ENCODE peak calls at places on chromosomes 1 and 21, in four cellular contexts. E is HepG2, C is PC-9, G is psoas muscle. Y is an unnamed sample.

GRCh38 chr1:11740258-11741192 is 4.6 kb downstream of the AGTRAP start:
- DNase-seq in E (no peak), C (no peak), G (no peak), Y (no peak)

GRCh38 chr1:232452137-232452536 is 177.8 kb downstream of the SIPA1L2 start:
- DNase-seq in E (no peak), C (no peak), G (no peak), Y (no peak)

GRCh38 chr1:219507432-219507831 is 105.5 kb downstream of the ZC3H11B start:
- DNase-seq in E (no peak), C (no peak), G (no peak), Y (no peak)

GRCh38 chr21:35019631-35020032 is 29.5 kb downstream of the RUNX1 start:
- DNase-seq in E (peak), C (no peak), G (no peak), Y (no peak)

GRCh38 chr1:31041529-31041928 is 24.0 kb downstream of the PUM1 start:
- DNase-seq in E (peak), C (no peak), G (no peak), Y (no peak)

GRCh38 chr1:107529511-107530149 is 388.8 kb downstream of the NTNG1 start:
- DNase-seq in E (peak), C (no peak), G (no peak), Y (peak)

GRCh38 chr1:105533996-105534395 is 1522.5 kb upstream of the PRMT6 start:
- DNase-seq in E (no peak), C (no peak), G (no peak), Y (no peak)

GRCh38 chr1:175200626-175201025 is 8.1 kb upstream of the KIAA0040 start:
- DNase-seq in E (no peak), C (no peak), G (no peak), Y (no peak)

GRCh38 chr1:116515702-116516101 is 55.1 kb downstream of the CD58 start:
- DNase-seq in E (no peak), C (no peak), G (no peak), Y (no peak)

GRCh38 chr1:30991852-30992606 is 73.5 kb downstream of the PUM1 start:
- DNase-seq in E (no peak), C (no peak), G (no peak), Y (no peak)

GRCh38 chr1:47917696-47918095 is 79.5 kb downstream of the TRABD2B start:
- DNase-seq in E (no peak), C (no peak), G (no peak), Y (no peak)

GRCh38 chr1:227891955-227892871 is 55.5 kb downstream of the WNT9A start:
- DNase-seq in E (no peak), C (peak), G (peak), Y (no peak)

GRCh38 chr1:25744140-25744581 is 55.8 kb upstream of the SELENON start:
- DNase-seq in E (no peak), C (peak), G (peak), Y (no peak)

GRCh38 chr1:118317836-118318614 is 133.0 kb upstream of the SPAG17 start:
- DNase-seq in E (no peak), C (no peak), G (no peak), Y (no peak)

GRCh38 chr1:40592107-40592773 is 60.8 kb downstream of the ZNF684 start:
- DNase-seq in E (peak), C (peak), G (no peak), Y (peak)

GRCh38 chr1:39876136-39876535 is 7.2 kb downstream of the TRIT1 start:
- DNase-seq in E (no peak), C (no peak), G (no peak), Y (no peak)

GRCh38 chr1:15337656-15338402 is 71.9 kb upstream of the EFHD2 start:
- DNase-seq in E (no peak), C (peak), G (no peak), Y (no peak)

GRCh38 chr1:203669739-203670138 is 43.1 kb downstream of the ATP2B4 start:
- DNase-seq in E (peak), C (no peak), G (no peak), Y (no peak)

GRCh38 chr1:54221113-54221834 is 21.3 kb downstream of the MRPL37 start:
- DNase-seq in E (no peak), C (no peak), G (no peak), Y (no peak)

GRCh38 chr1:85297855-85298629 is 21.6 kb upstream of the BCL10 start:
- DNase-seq in E (peak), C (peak), G (no peak), Y (peak)

GRCh38 chr1:204295666-204296065 is 64.1 kb downstream of the PLEKHA6 start:
- DNase-seq in E (peak), C (peak), G (peak), Y (no peak)

GRCh38 chr1:113835686-113836290 is 23.5 kb upstream of the RSBN1 start:
- DNase-seq in E (peak), C (no peak), G (no peak), Y (peak)

GRCh38 chr1:31595836-31596736 is 19.8 kb downstream of the TINAGL1 start:
- DNase-seq in E (no peak), C (no peak), G (no peak), Y (no peak)

GRCh38 chr1:178143730-178144343 is 49.9 kb downstream of the RASAL2 start:
- DNase-seq in E (no peak), C (no peak), G (no peak), Y (no peak)

GRCh38 chr1:162950187-162950586 is 89.2 kb upstream of the CCDC190 start:
- DNase-seq in E (no peak), C (no peak), G (no peak), Y (no peak)

GRCh38 chr1:60118119-60118518 is 44.5 kb upstream of the C1orf87 start:
- DNase-seq in E (no peak), C (no peak), G (no peak), Y (no peak)

GRCh38 chr1:29196863-29197589 is 15.3 kb upstream of the SRSF4 start:
- DNase-seq in E (no peak), C (no peak), G (no peak), Y (no peak)

GRCh38 chr1:111615874-111616715 is 3.5 kb upstream of the RAP1A start:
- DNase-seq in E (no peak), C (no peak), G (no peak), Y (no peak)

GRCh38 chr1:43760745-43761343 is 53.5 kb downstream of the ST3GAL3 start:
- DNase-seq in E (no peak), C (no peak), G (no peak), Y (no peak)

GRCh38 chr1:31297273-31298247 is 728 bp downstream of the ZCCHC17 start:
- DNase-seq in E (peak), C (peak), G (no peak), Y (no peak)

GRCh38 chr21:45471229-45472052 is 66.5 kb downstream of the COL18A1 start:
- DNase-seq in E (peak), C (peak), G (peak), Y (no peak)

GRCh38 chr1:78691995-78692747 is 42.5 kb downstream of the IFI44 start:
- DNase-seq in E (no peak), C (no peak), G (no peak), Y (no peak)

GRCh38 chr1:89608627-89609338 is 24.1 kb upstream of the LRRC8C start:
- DNase-seq in E (no peak), C (no peak), G (peak), Y (no peak)

GRCh38 chr1:174682419-174683008 is 234.8 kb downstream of the GPR52 start:
- DNase-seq in E (peak), C (no peak), G (no peak), Y (no peak)

GRCh38 chr1:218869276-218869675 is 304.4 kb upstream of the LYPLAL1 start:
- DNase-seq in E (no peak), C (no peak), G (no peak), Y (no peak)

GRCh38 chr1:39178541-39179431 is 25.7 kb upstream of the MACF1 start:
- DNase-seq in E (peak), C (peak), G (no peak), Y (no peak)

GRCh38 chr1:26858891-26859630 is 3.9 kb upstream of the SFN start:
- DNase-seq in E (no peak), C (no peak), G (no peak), Y (no peak)

GRCh38 chr1:243535014-243535413 is 279.2 kb downstream of the SDCCAG8 start:
- DNase-seq in E (no peak), C (no peak), G (no peak), Y (no peak)

GRCh38 chr1:33050221-33051076 is 13.8 kb upstream of the AK2 start:
- DNase-seq in E (peak), C (peak), G (no peak), Y (no peak)
- TF ChIP-seq CTCF in E (peak), C (peak), G (no peak), Y (no peak)

GRCh38 chr1:147270721-147271120 is 28.2 kb downstream of the CHD1L start:
- DNase-seq in E (no peak), C (no peak), G (no peak), Y (peak)

GRCh38 chr1:147267711-147268110 is 25.2 kb downstream of the CHD1L start:
- DNase-seq in E (no peak), C (no peak), G (no peak), Y (no peak)

GRCh38 chr1:147272042-147272441 is 29.6 kb downstream of the CHD1L start:
- DNase-seq in E (no peak), C (no peak), G (no peak), Y (no peak)

GRCh38 chr1:147273409-147274307 is 31.2 kb downstream of the CHD1L start:
- DNase-seq in E (peak), C (peak), G (no peak), Y (peak)
- H3K4me3 ChIP-seq in E (no peak), C (no peak), G (no peak), Y (no peak)

GRCh38 chr1:180365039-180365438 is 135.0 kb downstream of the LHX4 start:
- DNase-seq in E (peak), C (no peak), G (no peak), Y (no peak)
- TF ChIP-seq CTCF in E (no peak), C (no peak), G (peak), Y (peak)

GRCh38 chr1:202012544-202013478 is 2.4 kb downstream of the ELF3 start:
- DNase-seq in E (no peak), C (no peak), G (no peak), Y (no peak)
- H3K4me3 ChIP-seq in E (peak), C (peak), G (no peak), Y (no peak)

DNA sequence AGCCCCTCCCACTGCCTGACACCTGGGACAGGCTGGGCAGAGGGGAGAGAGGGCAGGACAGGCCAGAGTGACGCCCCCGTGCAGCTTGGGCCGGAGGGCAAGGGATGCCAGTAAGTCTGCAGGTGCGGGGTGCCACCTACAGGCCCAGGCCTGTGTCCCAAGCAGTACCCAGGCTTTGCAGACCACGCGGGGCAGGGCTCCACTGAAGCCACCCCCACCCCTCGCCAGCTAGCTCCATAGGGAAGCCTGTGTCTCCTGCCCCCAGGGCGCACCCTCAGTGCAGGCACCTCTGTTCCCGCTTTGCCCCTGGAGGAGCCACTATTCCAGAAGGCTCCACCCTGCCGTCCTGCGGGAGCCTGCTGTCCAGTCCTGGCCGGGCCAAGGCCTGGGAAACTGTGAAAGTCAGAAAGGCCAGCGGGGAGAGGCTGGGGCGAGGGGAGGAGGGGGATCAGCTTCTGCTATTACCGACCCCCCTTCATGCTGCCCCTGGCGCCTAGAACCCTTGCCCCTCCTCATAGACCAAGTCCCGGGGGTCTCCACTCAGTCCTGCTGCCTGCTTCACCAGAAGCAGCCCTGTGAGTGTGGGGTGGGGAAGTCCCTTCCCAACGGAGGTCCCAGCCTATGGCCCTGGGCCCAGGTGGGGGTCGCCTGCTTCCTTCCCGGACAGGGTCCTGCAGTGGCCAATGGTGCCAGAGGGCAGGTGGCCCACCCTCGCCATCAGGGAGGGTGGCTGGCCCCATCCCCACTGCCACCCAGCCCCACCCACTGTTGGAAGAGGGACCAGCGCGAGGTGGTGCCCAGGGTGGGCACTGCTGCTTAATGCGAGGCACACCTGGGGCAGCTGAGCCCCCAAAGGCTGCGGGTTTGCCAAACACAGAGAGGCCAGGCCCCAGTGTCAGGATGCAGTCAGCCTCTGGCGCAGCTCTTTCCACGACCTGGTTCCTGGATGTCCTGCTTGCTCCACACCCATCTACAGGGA is 54.4 kb downstream of the KCNAB2 start:
- DNase-seq in E (no peak), C (peak), G (peak), Y (no peak)
- TF ChIP-seq CTCF in E (peak), C (peak), G (no peak), Y (peak)

DNA sequence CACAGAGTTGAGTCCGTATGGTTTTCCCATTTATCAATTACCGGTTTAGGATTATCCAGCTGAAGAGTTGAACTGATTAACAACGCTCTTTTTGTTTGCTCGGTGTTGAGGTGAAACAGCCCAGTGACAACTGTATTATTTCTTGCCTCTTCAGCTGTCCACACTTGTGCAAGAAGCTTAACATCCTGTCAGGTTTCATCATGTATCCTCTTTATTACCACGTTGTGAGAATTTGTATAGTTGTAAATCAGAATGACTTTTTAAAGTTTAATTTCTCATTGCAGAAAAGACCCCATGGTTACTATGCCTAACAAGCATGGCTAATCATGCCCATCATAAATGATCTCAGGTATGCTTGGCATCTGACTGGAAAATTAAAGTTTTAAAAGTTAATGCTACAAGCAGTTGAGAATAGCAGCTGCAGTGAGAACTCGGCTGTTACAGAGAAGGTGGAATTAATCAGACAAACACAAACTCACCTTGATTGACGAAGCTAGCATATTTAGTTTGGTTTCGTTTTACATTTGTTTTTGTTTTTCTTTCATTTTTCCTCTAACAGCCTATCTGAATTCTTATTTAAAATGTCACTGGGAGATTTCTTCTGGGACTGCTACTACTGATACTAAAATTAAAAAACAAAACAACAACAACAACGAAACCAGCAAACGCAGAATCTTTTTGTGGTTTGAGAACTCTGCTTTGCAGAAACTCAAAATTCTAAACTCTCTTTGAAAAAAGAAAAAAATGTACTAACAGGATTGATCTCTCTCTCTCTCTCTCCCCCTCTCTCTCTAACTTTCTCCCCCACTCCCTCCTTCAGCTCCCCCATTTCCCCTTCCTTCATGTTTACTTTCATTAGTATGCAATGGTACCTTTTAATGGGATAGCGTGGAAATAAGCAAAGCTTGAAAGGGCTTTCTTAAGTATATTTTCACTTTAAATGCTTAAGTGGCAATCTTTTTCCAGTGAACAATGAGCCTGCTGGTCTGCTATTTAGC is 562.9 kb upstream of the ADGRL2 start:
- DNase-seq in E (no peak), C (no peak), G (no peak), Y (no peak)
- H3K4me3 ChIP-seq in E (no peak), C (no peak), G (peak), Y (no peak)

GRCh38 chr1:5619469-5619868 is 372.8 kb downstream of the NPHP4 start:
- DNase-seq in E (no peak), C (no peak), G (no peak), Y (no peak)

GRCh38 chr1:5620418-5620817 is 371.8 kb downstream of the NPHP4 start:
- DNase-seq in E (no peak), C (no peak), G (no peak), Y (no peak)

GRCh38 chr1:5622412-5622811 is 369.8 kb downstream of the NPHP4 start:
- DNase-seq in E (no peak), C (no peak), G (no peak), Y (no peak)

GRCh38 chr1:5621692-5622091 is 370.5 kb downstream of the NPHP4 start:
- DNase-seq in E (no peak), C (no peak), G (no peak), Y (no peak)

DNA sequence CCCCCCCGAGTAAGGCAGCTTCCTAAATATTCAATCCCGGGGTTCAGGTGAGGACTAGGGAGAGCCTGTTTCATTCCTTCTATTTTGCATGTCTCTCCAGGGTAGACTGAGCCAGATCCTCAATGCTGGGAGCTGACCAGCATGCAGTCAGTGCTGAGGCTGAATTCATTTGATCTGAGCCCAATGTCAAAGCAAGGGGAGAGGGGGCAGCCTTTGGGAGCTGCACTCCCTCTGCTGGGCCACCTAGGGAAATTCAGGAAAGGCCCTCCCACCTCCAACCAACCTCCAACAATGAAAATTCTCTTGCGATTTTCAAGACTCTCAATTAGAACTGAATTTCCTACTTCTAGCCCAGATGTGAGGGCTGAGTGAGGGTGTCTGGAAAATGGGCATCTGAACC is 371.2 kb downstream of the NPHP4 start:
- DNase-seq in E (peak), C (no peak), G (no peak), Y (peak)
- TF ChIP-seq CTCF in E (peak), C (peak), G (no peak), Y (peak)

DNA sequence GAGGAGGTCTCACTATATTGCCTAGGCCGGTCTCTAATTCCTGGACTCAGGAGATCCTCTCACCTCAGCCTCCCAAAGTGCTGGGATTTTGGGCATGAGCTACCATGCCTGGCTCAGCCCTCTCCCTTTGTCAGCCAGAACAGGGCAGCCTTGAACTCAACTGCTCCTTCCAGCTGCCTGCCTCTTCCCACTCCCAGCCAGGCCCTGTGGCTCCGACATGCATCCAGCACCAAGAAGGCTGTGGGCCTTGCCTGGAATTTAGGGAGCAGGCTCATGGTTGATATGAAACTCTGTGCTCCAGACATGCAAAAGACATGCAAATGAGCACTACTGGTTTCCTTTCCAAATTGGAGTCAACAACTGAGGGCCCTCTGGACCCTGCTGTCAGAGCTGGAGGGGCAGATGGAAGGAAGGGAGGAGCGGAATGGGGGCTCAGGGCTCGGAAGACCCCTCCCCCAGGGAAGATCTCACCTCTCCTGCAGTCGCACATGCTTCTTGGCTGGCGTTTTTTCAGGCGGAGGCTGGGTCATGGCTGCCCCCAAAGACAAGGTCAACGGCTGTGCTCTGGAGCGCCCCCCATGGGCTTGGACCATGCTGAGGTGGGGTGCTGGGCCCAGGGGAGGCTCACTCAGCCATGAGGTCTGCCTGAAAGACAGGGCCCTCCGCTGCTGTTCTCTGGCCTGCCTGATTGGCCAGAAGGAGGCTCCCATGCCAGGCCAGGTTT is 1.4 kb downstream of the PTPN7 start:
- DNase-seq in E (no peak), C (no peak), G (no peak), Y (no peak)
- H3K4me3 ChIP-seq in E (no peak), C (no peak), G (no peak), Y (no peak)

DNA sequence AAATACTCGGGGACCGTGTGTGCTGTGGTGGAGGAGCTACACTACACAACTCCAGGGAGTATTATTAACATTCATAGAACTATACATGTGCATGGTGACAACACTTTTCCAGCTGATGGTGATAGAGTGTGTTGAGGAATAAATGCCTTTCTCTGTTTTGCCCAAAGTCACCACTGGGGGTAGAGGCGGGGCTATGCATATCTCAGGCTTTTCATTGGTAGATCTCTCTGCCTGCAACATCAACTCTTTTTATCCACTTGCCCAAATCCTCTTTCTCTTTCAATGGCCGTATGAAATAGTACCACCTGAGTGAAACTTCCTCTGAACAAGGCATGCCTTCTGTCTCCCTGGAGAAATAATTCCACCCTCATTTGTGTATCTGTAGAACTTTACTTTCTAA is 107.0 kb upstream of the C8B start:
- DNase-seq in E (no peak), C (no peak), G (no peak), Y (no peak)
- TF ChIP-seq CTCF in E (no peak), C (no peak), G (no peak), Y (no peak)

Y was measured in LNCaP clone FGC.